ENCODE peak calls at places on chromosomes 12 and 14, in seven cellular contexts. H is esophagus muscularis mucosa, V is body of pancreas, R is lower leg skin, T is A549, M is testis, F is stomach. K is an unnamed sample.

GRCh38 chr14:96739511-96739910 is 57.7 kb upstream of the VRK1 start:
- DNase-seq in F (no peak), M (no peak), R (no peak), V (no peak), T (no peak), H (no peak), K (no peak)

GRCh38 chr12:111705672-111706071 is 19.8 kb downstream of the ACAD10 start:
- DNase-seq in F (no peak), H (no peak), R (no peak), V (no peak), M (no peak), T (no peak), K (no peak)

GRCh38 chr12:51075390-51075789 is 8.0 kb downstream of the CSRNP2 start:
- DNase-seq in F (no peak), T (no peak), H (no peak), R (no peak), M (no peak), V (no peak), K (no peak)

GRCh38 chr12:113587720-113588119 is 116.0 kb upstream of the LHX5 start:
- DNase-seq in T (no peak), R (no peak), F (no peak), V (no peak), M (no peak), H (no peak), K (no peak)

GRCh38 chr12:94145231-94145979 is 3.0 kb upstream of the PLXNC1 start:
- DNase-seq in F (no peak), V (no peak), R (no peak), T (peak), M (peak), H (no peak), K (peak)

GRCh38 chr12:52501490-52501889 is 8.4 kb upstream of the KRT6A start:
- DNase-seq in T (no peak), M (no peak), V (no peak), R (no peak), F (no peak), H (no peak), K (no peak)

GRCh38 chr12:110582286-110583136 is 607 bp downstream of the PPTC7 start:
- DNase-seq in F (peak), V (peak), R (peak), H (no peak), T (peak), M (peak), K (peak)

GRCh38 chr14:71242237-71242748 is 335.0 kb downstream of the PCNX1 start:
- DNase-seq in F (no peak), H (no peak), T (no peak), V (no peak), R (peak), M (no peak), K (no peak)

GRCh38 chr14:70821916-70822705 is 12.8 kb upstream of the MAP3K9 start:
- DNase-seq in M (peak), F (peak), T (peak), R (no peak), V (peak), H (no peak), K (no peak)

GRCh38 chr12:93125126-93125525 is 196.0 kb upstream of the EEA1 start:
- DNase-seq in V (no peak), H (no peak), T (no peak), F (no peak), R (no peak), M (no peak), K (no peak)

GRCh38 chr12:21296751-21297406 is 37.8 kb downstream of the SLCO1A2 start:
- DNase-seq in V (no peak), T (peak), H (no peak), R (no peak), F (no peak), M (no peak), K (peak)

GRCh38 chr14:95903616-95904107 is 27.0 kb downstream of the TUNAR start:
- DNase-seq in R (no peak), T (no peak), H (no peak), F (no peak), M (no peak), V (no peak), K (no peak)

GRCh38 chr14:75283884-75284563 is 5.4 kb downstream of the FOS start:
- DNase-seq in H (no peak), M (no peak), V (peak), T (peak), F (peak), R (no peak), K (peak)

GRCh38 chr14:64891173-64891838 is 11.6 kb upstream of the SPTB start:
- DNase-seq in V (no peak), M (no peak), F (no peak), H (no peak), R (no peak), T (no peak), K (no peak)

GRCh38 chr12:25200703-25201102 is 5.7 kb downstream of the ETFRF1 start:
- DNase-seq in H (no peak), F (no peak), M (no peak), V (no peak), R (no peak), T (no peak), K (no peak)

GRCh38 chr12:15956413-15957185 is 45.5 kb downstream of the DERA start:
- DNase-seq in M (no peak), V (no peak), R (no peak), H (no peak), T (no peak), F (no peak), K (no peak)

GRCh38 chr14:68501621-68502052 is 291.2 kb downstream of the ZFP36L1 start:
- DNase-seq in R (no peak), F (peak), H (no peak), M (peak), V (peak), T (no peak), K (no peak)

GRCh38 chr14:61103541-61104339 is 122.7 kb downstream of the SLC38A6 start:
- DNase-seq in V (peak), M (peak), R (peak), F (no peak), H (peak), T (peak), K (peak)

GRCh38 chr12:126108247-126108646 is 1043.0 kb downstream of the AACS start:
- DNase-seq in V (no peak), R (no peak), F (no peak), M (no peak), T (no peak), H (no peak), K (no peak)

GRCh38 chr12:130086248-130086647 is 76.0 kb upstream of the FZD10 start:
- DNase-seq in R (no peak), M (no peak), T (no peak), F (no peak), V (no peak), H (no peak), K (no peak)

GRCh38 chr14:103690332-103690731 is 24.9 kb downstream of the XRCC3 start:
- DNase-seq in H (no peak), R (no peak), V (no peak), F (no peak), M (no peak), T (no peak), K (no peak)

GRCh38 chr14:91190853-91191252 is 53.7 kb downstream of the GPR68 start:
- DNase-seq in H (no peak), R (no peak), F (no peak), V (no peak), T (no peak), M (no peak), K (no peak)

GRCh38 chr14:69044965-69045555 is 66.0 kb upstream of the ACTN1 start:
- DNase-seq in V (no peak), T (no peak), H (no peak), M (peak), F (no peak), R (no peak), K (no peak)

GRCh38 chr14:64209428-64210165 is 84.6 kb downstream of the ESR2 start:
- DNase-seq in T (no peak), M (peak), H (no peak), R (no peak), F (no peak), V (no peak), K (no peak)

GRCh38 chr14:20356422-20356821 is 13.0 kb downstream of the PARP2 start:
- DNase-seq in R (no peak), H (no peak), T (no peak), V (no peak), F (no peak), M (no peak), K (no peak)

GRCh38 chr14:34865889-34866574 is 9.1 kb downstream of the BAZ1A start:
- DNase-seq in M (no peak), R (no peak), T (no peak), F (no peak), H (no peak), V (no peak), K (no peak)

GRCh38 chr14:69687963-69688649 is 76.7 kb downstream of the SUSD6 start:
- DNase-seq in V (no peak), H (no peak), R (no peak), T (no peak), F (no peak), M (no peak), K (no peak)

GRCh38 chr14:75724414-75725204 is 63.6 kb downstream of the TTLL5 start:
- DNase-seq in H (no peak), F (no peak), R (no peak), V (no peak), T (no peak), M (no peak), K (no peak)

GRCh38 chr12:22787557-22787956 is 162.6 kb downstream of the ETNK1 start:
- DNase-seq in M (no peak), V (no peak), H (no peak), T (no peak), R (no peak), F (no peak), K (no peak)

GRCh38 chr14:67569011-67569650 is 30.9 kb downstream of the PIGH start:
- DNase-seq in H (no peak), V (no peak), F (no peak), R (no peak), T (no peak), M (no peak), K (no peak)

GRCh38 chr12:64616221-64616620 is 5.9 kb downstream of the RASSF3 start:
- DNase-seq in M (no peak), F (no peak), R (no peak), H (no peak), T (no peak), V (no peak), K (no peak)

GRCh38 chr12:52517888-52518287 is 2.3 kb downstream of the KRT5 start:
- DNase-seq in F (no peak), R (peak), H (peak), M (no peak), V (no peak), T (no peak), K (no peak)

GRCh38 chr12:122888232-122888752 is 7.6 kb downstream of the VPS37B start:
- DNase-seq in M (peak), F (peak), H (no peak), V (peak), R (peak), T (peak), K (peak)
- TF ChIP-seq POLR2A in M (no peak), F (peak), H (no peak), V (peak), R (no peak), T (no peak), K (peak)

DNA sequence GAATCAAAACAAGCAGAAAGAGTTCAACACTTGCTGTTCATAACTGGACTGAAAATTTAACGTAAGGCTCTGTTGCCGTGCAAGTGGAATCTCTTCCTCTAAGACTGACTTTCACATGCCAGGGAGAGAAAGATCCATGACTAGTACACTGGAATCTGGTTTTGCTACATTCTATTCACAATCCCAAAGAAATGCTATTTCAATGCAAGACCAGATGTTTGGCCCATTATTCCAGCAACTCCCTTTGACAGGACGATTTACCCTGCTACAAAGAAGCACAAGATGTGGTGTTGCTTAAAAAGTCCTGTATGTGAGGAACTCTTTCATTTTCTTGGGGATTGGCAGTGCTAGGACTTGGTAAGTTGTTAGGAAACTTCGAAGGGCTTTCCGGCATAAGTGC is 17.4 kb downstream of the RFC5 start:
- DNase-seq in M (no peak), F (no peak), V (no peak), H (no peak), R (no peak), T (no peak), K (no peak)
- TF ChIP-seq POLR2A in M (no peak), F (no peak), V (no peak), H (no peak), R (no peak), T (no peak), K (no peak)

GRCh38 chr12:54127538-54128259 is 61.1 kb downstream of the SMUG1 start:
- DNase-seq in V (no peak), F (no peak), R (no peak), T (no peak), H (no peak), M (no peak), K (no peak)

GRCh38 chr12:54129028-54129903 is 59.5 kb downstream of the SMUG1 start:
- DNase-seq in F (no peak), H (no peak), M (no peak), V (no peak), T (no peak), R (no peak), K (no peak)

GRCh38 chr12:54125950-54126695 is 62.7 kb downstream of the SMUG1 start:
- DNase-seq in R (peak), T (no peak), M (no peak), F (peak), V (peak), H (no peak), K (no peak)

GRCh38 chr12:54126696-54127537 is 61.9 kb downstream of the SMUG1 start:
- DNase-seq in M (peak), V (peak), R (peak), H (no peak), T (no peak), F (peak), K (no peak)

DNA sequence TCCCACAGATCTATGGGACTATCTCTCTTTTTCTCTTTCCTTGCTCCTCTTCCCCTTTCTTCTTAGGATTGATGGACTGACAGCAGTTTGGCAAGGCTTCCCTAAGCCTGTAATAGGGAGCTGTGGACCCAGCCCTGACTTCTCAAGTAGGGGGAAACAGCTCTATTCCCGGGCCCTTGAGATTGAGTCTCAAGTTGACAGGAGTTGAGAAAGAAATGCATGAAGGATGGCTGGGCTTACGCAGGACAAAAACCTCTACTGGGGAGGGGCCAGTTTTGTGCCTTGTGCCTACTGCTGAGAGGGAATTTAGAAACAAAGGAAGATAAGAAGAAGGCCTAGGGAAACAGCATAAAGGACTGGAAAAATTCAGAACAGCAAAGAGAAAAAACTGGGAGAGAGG is 60.3 kb downstream of the SMUG1 start:
- DNase-seq in R (no peak), M (no peak), T (no peak), H (no peak), V (no peak), F (no peak), K (no peak)
- TF ChIP-seq POLR2A in R (no peak), M (no peak), T (no peak), H (no peak), V (no peak), F (no peak), K (no peak)

GRCh38 chr14:50000215-50001145 is 107.6 kb downstream of the ARF6 start:
- DNase-seq in V (peak), M (peak), R (peak), H (no peak), F (peak), T (peak), K (peak)
- TF ChIP-seq POLR2A in V (peak), M (no peak), R (no peak), H (no peak), F (no peak), T (peak), K (peak)

DNA sequence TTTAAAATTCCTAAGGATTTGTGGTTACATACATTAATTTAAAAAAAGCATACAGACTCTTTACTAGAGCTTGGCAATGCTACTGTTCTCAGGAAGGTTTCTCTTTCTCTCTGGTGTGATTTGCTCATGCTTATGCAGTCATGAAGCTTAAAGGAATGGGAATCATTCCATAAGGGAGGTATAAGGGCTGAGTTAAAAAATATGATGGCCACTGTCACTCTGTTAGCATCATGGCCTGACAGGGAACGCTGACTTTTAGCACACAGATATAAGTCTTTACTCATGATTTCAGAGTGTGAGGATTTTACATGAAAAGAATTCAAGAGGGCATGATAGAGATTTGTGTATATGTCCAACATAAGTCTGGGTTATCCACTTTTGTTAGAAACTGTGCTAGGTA is 3.8 kb downstream of the MYF5 start:
- DNase-seq in V (no peak), M (no peak), R (no peak), T (no peak), F (no peak), H (no peak), K (no peak)
- TF ChIP-seq POLR2A in V (no peak), M (no peak), R (no peak), T (no peak), F (no peak), H (no peak), K (no peak)